ENCODE peak calls at places on chromosomes 2 and 18, in four cellular contexts. One of them, this sample, is unnamed.

GRCh38 chr2:65952966-65953365 is 482.0 kb upstream of the MEIS1 start:
- DNase-seq in fibroblast of lung: no peak
- DNase-seq in neural progenitor cell: no peak
- DNase-seq in stomach: no peak
- DNase-seq in this sample: no peak

GRCh38 chr2:145034511-145034910 is 514.6 kb upstream of the ZEB2 start:
- DNase-seq in fibroblast of lung: no peak
- DNase-seq in neural progenitor cell: no peak
- DNase-seq in stomach: no peak
- DNase-seq in this sample: no peak

GRCh38 chr18:50097702-50098101 is 97.2 kb downstream of the MYO5B start:
- DNase-seq in fibroblast of lung: no peak
- DNase-seq in neural progenitor cell: no peak
- DNase-seq in stomach: peak
- DNase-seq in this sample: no peak

GRCh38 chr2:237691908-237692600 is 64.7 kb downstream of the LRRFIP1 start:
- DNase-seq in fibroblast of lung: peak
- DNase-seq in neural progenitor cell: peak
- DNase-seq in stomach: peak
- DNase-seq in this sample: peak

GRCh38 chr2:164205347-164205746 is 415.9 kb downstream of the GRB14 start:
- DNase-seq in fibroblast of lung: peak
- DNase-seq in neural progenitor cell: no peak
- DNase-seq in stomach: no peak
- DNase-seq in this sample: no peak

GRCh38 chr2:55420901-55421300 is 1.2 kb upstream of the CCDC88A start:
- DNase-seq in fibroblast of lung: no peak
- DNase-seq in neural progenitor cell: no peak
- DNase-seq in stomach: no peak
- DNase-seq in this sample: no peak

GRCh38 chr18:8726963-8727730 is 21.8 kb downstream of the MTCL1 start:
- DNase-seq in fibroblast of lung: no peak
- DNase-seq in neural progenitor cell: no peak
- DNase-seq in stomach: no peak
- DNase-seq in this sample: no peak

GRCh38 chr2:229821353-229821752 is 100.5 kb downstream of the TRIP12 start:
- DNase-seq in fibroblast of lung: no peak
- DNase-seq in neural progenitor cell: no peak
- DNase-seq in stomach: no peak
- DNase-seq in this sample: no peak

GRCh38 chr18:51330148-51330547 is 132.7 kb upstream of the MEX3C start:
- DNase-seq in fibroblast of lung: no peak
- DNase-seq in neural progenitor cell: no peak
- DNase-seq in stomach: no peak
- DNase-seq in this sample: no peak

GRCh38 chr18:35920623-35921022 is 51.9 kb upstream of the RMP24 start:
- DNase-seq in fibroblast of lung: no peak
- DNase-seq in neural progenitor cell: no peak
- DNase-seq in stomach: no peak
- DNase-seq in this sample: no peak

GRCh38 chr2:3078684-3079083 is 298.9 kb downstream of the EIPR1 start:
- DNase-seq in fibroblast of lung: no peak
- DNase-seq in neural progenitor cell: no peak
- DNase-seq in stomach: no peak
- DNase-seq in this sample: no peak

GRCh38 chr2:101516833-101517690 is 42.1 kb upstream of the RFX8 start:
- DNase-seq in fibroblast of lung: peak
- DNase-seq in neural progenitor cell: no peak
- DNase-seq in stomach: peak
- DNase-seq in this sample: no peak

GRCh38 chr2:105287692-105288091 is 41.8 kb downstream of the TGFBRAP1 start:
- DNase-seq in fibroblast of lung: peak
- DNase-seq in neural progenitor cell: peak
- DNase-seq in stomach: peak
- DNase-seq in this sample: peak

GRCh38 chr2:174341301-174341994 is 6.7 kb downstream of the SP9 start:
- DNase-seq in fibroblast of lung: peak
- DNase-seq in neural progenitor cell: peak
- DNase-seq in stomach: peak
- DNase-seq in this sample: peak

GRCh38 chr2:173347305-173348168 is 7.1 kb upstream of the CDCA7 start:
- DNase-seq in fibroblast of lung: no peak
- DNase-seq in neural progenitor cell: peak
- DNase-seq in stomach: no peak
- DNase-seq in this sample: peak

GRCh38 chr2:28620801-28621171 is 124.9 kb downstream of the PLB1 start:
- DNase-seq in fibroblast of lung: no peak
- DNase-seq in neural progenitor cell: no peak
- DNase-seq in stomach: no peak
- DNase-seq in this sample: no peak

GRCh38 chr2:151786493-151786892 is 41.7 kb downstream of the ARL5A start:
- DNase-seq in fibroblast of lung: no peak
- DNase-seq in neural progenitor cell: no peak
- DNase-seq in stomach: no peak
- DNase-seq in this sample: no peak

GRCh38 chr2:101559576-101559975 is 84.7 kb upstream of the RFX8 start:
- DNase-seq in fibroblast of lung: peak
- DNase-seq in neural progenitor cell: no peak
- DNase-seq in stomach: no peak
- DNase-seq in this sample: no peak

GRCh38 chr2:238320648-238321281 is 447 bp downstream of the TRAF3IP1 start:
- DNase-seq in fibroblast of lung: peak
- DNase-seq in neural progenitor cell: peak
- DNase-seq in stomach: no peak
- DNase-seq in this sample: no peak

GRCh38 chr2:142521492-142521891 is 356.0 kb upstream of the KYNU start:
- DNase-seq in fibroblast of lung: no peak
- DNase-seq in neural progenitor cell: no peak
- DNase-seq in stomach: no peak
- DNase-seq in this sample: no peak

GRCh38 chr2:2899826-2900225 is 477.8 kb downstream of the EIPR1 start:
- DNase-seq in fibroblast of lung: no peak
- DNase-seq in neural progenitor cell: no peak
- DNase-seq in stomach: no peak
- DNase-seq in this sample: no peak

GRCh38 chr2:36438454-36438977 is 82.9 kb downstream of the CRIM1 start:
- DNase-seq in fibroblast of lung: peak
- DNase-seq in neural progenitor cell: no peak
- DNase-seq in stomach: no peak
- DNase-seq in this sample: no peak

GRCh38 chr2:239929504-239929903 is 95.6 kb downstream of the NDUFA10 start:
- DNase-seq in fibroblast of lung: no peak
- DNase-seq in neural progenitor cell: no peak
- DNase-seq in stomach: peak
- DNase-seq in this sample: peak

GRCh38 chr2:70560452-70560851 is 6.8 kb upstream of the TGFA start:
- DNase-seq in fibroblast of lung: no peak
- DNase-seq in neural progenitor cell: no peak
- DNase-seq in stomach: no peak
- DNase-seq in this sample: no peak

GRCh38 chr2:217691920-217692666 is 310.7 kb downstream of the TNS1 start:
- DNase-seq in fibroblast of lung: peak
- DNase-seq in neural progenitor cell: no peak
- DNase-seq in stomach: no peak
- DNase-seq in this sample: peak

GRCh38 chr2:172962824-172963223 is 112.8 kb upstream of the MAP3K20 start:
- DNase-seq in fibroblast of lung: peak
- DNase-seq in neural progenitor cell: no peak
- DNase-seq in stomach: no peak
- DNase-seq in this sample: no peak

GRCh38 chr2:226788064-226788463 is 11.6 kb downstream of the IRS1 start:
- DNase-seq in fibroblast of lung: peak
- DNase-seq in neural progenitor cell: no peak
- DNase-seq in stomach: no peak
- DNase-seq in this sample: no peak
- TF ChIP-seq CTCF in fibroblast of lung: no peak
- TF ChIP-seq CTCF in neural progenitor cell: no peak
- TF ChIP-seq CTCF in stomach: no peak
- TF ChIP-seq CTCF in this sample: no peak

GRCh38 chr18:5164903-5165302 is 32.2 kb downstream of the AKAIN1 start:
- DNase-seq in fibroblast of lung: no peak
- DNase-seq in neural progenitor cell: no peak
- DNase-seq in stomach: no peak
- DNase-seq in this sample: no peak
- H3K4me3 ChIP-seq in fibroblast of lung: no peak
- H3K4me3 ChIP-seq in neural progenitor cell: no peak
- H3K4me3 ChIP-seq in stomach: no peak
- H3K4me3 ChIP-seq in this sample: no peak

GRCh38 chr2:196318517-196319377 is 147.4 kb upstream of the STK17B start:
- DNase-seq in fibroblast of lung: no peak
- DNase-seq in neural progenitor cell: no peak
- DNase-seq in stomach: no peak
- DNase-seq in this sample: no peak

GRCh38 chr2:196328088-196328680 is 156.8 kb upstream of the STK17B start:
- DNase-seq in fibroblast of lung: no peak
- DNase-seq in neural progenitor cell: no peak
- DNase-seq in stomach: no peak
- DNase-seq in this sample: no peak

GRCh38 chr2:196322963-196323810 is 151.8 kb upstream of the STK17B start:
- DNase-seq in fibroblast of lung: peak
- DNase-seq in neural progenitor cell: no peak
- DNase-seq in stomach: no peak
- DNase-seq in this sample: no peak

GRCh38 chr2:196329959-196330358 is 158.6 kb upstream of the STK17B start:
- DNase-seq in fibroblast of lung: no peak
- DNase-seq in neural progenitor cell: no peak
- DNase-seq in stomach: no peak
- DNase-seq in this sample: no peak

DNA sequence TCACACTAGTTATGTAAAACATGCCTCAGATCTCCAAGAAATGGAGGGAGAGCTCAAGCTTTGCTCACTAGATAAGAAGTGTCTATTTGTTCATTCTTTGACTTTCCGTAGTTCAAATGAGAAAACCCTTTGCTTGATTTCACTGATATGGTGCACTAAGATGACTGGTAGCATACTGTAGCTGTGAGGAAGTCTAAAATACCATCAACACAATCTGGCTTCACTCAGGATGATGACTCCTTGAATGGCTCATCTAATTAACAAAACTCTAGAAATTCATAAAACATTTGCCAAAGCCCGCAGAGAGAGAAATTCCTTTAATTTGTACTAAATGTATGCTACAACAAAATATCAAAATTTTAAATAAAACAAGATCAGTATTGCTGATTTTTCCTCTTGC is 152.8 kb upstream of the STK17B start:
- DNase-seq in fibroblast of lung: no peak
- DNase-seq in neural progenitor cell: no peak
- DNase-seq in stomach: no peak
- DNase-seq in this sample: no peak
- H3K27ac ChIP-seq in fibroblast of lung: no peak
- H3K27ac ChIP-seq in neural progenitor cell: no peak
- H3K27ac ChIP-seq in stomach: no peak
- H3K27ac ChIP-seq in this sample: no peak

GRCh38 chr2:233098615-233099014 is 38.5 kb downstream of the INPP5D start:
- DNase-seq in fibroblast of lung: no peak
- DNase-seq in neural progenitor cell: peak
- DNase-seq in stomach: peak
- DNase-seq in this sample: peak
- TF ChIP-seq CTCF in fibroblast of lung: no peak
- TF ChIP-seq CTCF in neural progenitor cell: peak
- TF ChIP-seq CTCF in stomach: no peak
- TF ChIP-seq CTCF in this sample: peak

This sample was measured in WERI-Rb-1.